ENCODE peak calls at places on chromosome 9, in four cellular contexts. Z is HL-60, H is K562, V is GM12878. K is an unnamed sample.

GRCh38 chr9:20559236-20559896 is 62.9 kb downstream of the MLLT3 start:
- DNase-seq in Z (no peak), H (no peak), V (no peak), K (no peak)

GRCh38 chr9:97944612-97945011 is 6.6 kb upstream of the HEMGN start:
- DNase-seq in V (no peak), Z (no peak), H (peak), K (no peak)

GRCh38 chr9:98760231-98760630 is 36.1 kb downstream of the ANKS6 start:
- DNase-seq in Z (no peak), H (no peak), V (no peak), K (no peak)

GRCh38 chr9:130994546-130995398 is 14.2 kb upstream of the LAMC3 start:
- DNase-seq in Z (no peak), V (no peak), H (peak), K (no peak)

GRCh38 chr9:129333961-129334743 is 156.1 kb upstream of the IER5L start:
- DNase-seq in H (peak), Z (peak), V (no peak), K (no peak)

GRCh38 chr9:120792898-120793765 is at the start of gene FBXW2:
- DNase-seq in H (peak), Z (peak), V (peak), K (peak)

GRCh38 chr9:34630402-34631154 is 1.7 kb upstream of the ARID3C start:
- DNase-seq in Z (no peak), H (no peak), V (no peak), K (no peak)

GRCh38 chr9:115687356-115687755 is 466.2 kb upstream of the PAPPA start:
- DNase-seq in H (no peak), V (no peak), Z (no peak), K (no peak)

GRCh38 chr9:135307314-135307713 is 172.3 kb upstream of the PPP1R26 start:
- DNase-seq in Z (no peak), V (no peak), H (no peak), K (no peak)

GRCh38 chr9:110143969-110144545 is 63.9 kb downstream of the C9orf152 start:
- DNase-seq in H (no peak), Z (peak), V (no peak), K (no peak)

GRCh38 chr9:98356953-98357352 is 101.5 kb upstream of the TBC1D2 start:
- DNase-seq in H (no peak), Z (no peak), V (no peak), K (no peak)

GRCh38 chr9:95025213-95026170 is 292.0 kb downstream of the FANCC start:
- DNase-seq in H (peak), V (no peak), Z (no peak), K (no peak)

GRCh38 chr9:121372563-121373400 is 2.7 kb upstream of the STOM start:
- DNase-seq in H (peak), V (no peak), Z (no peak), K (no peak)

GRCh38 chr9:82988488-82988887 is 74.5 kb downstream of the RASEF start:
- DNase-seq in Z (no peak), V (no peak), H (no peak), K (no peak)

GRCh38 chr9:114655689-114656088 is 1.9 kb downstream of the TEX53 start:
- DNase-seq in V (no peak), H (no peak), Z (peak), K (no peak)

GRCh38 chr9:122261469-122261881 is 3.2 kb downstream of the RBM18 start:
- DNase-seq in V (no peak), Z (peak), H (peak), K (no peak)

GRCh38 chr9:105076729-105077128 is 148.8 kb upstream of the ABCA1 start:
- DNase-seq in Z (no peak), V (no peak), H (no peak), K (no peak)

GRCh38 chr9:116945817-116946216 is 258.7 kb downstream of the TRIM32 start:
- DNase-seq in Z (peak), H (no peak), V (no peak), K (no peak)

GRCh38 chr9:105132576-105132975 is 111.9 kb upstream of the SLC44A1 start:
- DNase-seq in Z (no peak), H (no peak), V (no peak), K (no peak)

GRCh38 chr9:126317513-126317912 is 9.1 kb upstream of the MVB12B start:
- DNase-seq in Z (no peak), H (no peak), V (no peak), K (no peak)

GRCh38 chr9:119487118-119487827 is 118.0 kb upstream of the BRINP1 start:
- DNase-seq in V (no peak), Z (no peak), H (no peak), K (no peak)

GRCh38 chr9:34524349-34524748 is 1.6 kb upstream of the ENHO start:
- DNase-seq in V (no peak), Z (no peak), H (no peak), K (no peak)

GRCh38 chr9:76114144-76114543 is 223.7 kb downstream of the PCSK5 start:
- DNase-seq in H (no peak), Z (no peak), V (no peak), K (no peak)

GRCh38 chr9:109766351-109766750 is 13.6 kb upstream of the PALM2AKAP2 start:
- DNase-seq in V (no peak), H (no peak), Z (no peak), K (no peak)

GRCh38 chr9:15642369-15642962 is 89.6 kb downstream of the CCDC171 start:
- DNase-seq in Z (no peak), H (no peak), V (no peak), K (no peak)

GRCh38 chr9:74771262-74771585 is 116.5 kb downstream of the TRPM6 start:
- DNase-seq in V (no peak), Z (no peak), H (no peak), K (no peak)

GRCh38 chr9:116644099-116644688 is 42.9 kb upstream of the TRIM32 start:
- DNase-seq in Z (no peak), H (no peak), V (no peak), K (no peak)

GRCh38 chr9:25517701-25518100 is 160.5 kb downstream of the TUSC1 start:
- DNase-seq in H (no peak), V (no peak), Z (no peak), K (no peak)

GRCh38 chr9:26159575-26160392 is 481.5 kb upstream of the TUSC1 start:
- DNase-seq in V (no peak), H (no peak), Z (no peak), K (no peak)

GRCh38 chr9:36864491-36865410 is 169.3 kb downstream of the PAX5 start:
- DNase-seq in Z (no peak), V (no peak), H (no peak), K (no peak)

DNA sequence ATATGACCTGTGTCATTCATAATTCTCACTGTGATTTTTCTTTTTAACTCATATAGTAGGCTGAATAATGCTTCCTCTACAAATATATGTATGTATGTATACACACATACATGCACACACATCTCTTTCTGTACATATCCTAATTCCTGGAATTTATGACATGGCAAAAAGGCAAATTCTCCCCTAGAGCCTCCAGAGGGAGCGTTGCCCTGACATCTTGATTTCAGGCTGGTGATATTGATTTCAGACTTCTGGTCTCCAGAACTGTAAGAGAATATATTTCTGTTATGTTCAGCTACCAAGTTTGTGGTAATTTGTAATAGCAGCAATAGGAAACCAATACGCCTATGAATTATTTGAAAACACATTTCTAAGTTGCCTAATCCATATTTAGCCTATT is 166.6 kb upstream of the GAS1 start:
- DNase-seq in V (no peak), H (no peak), Z (no peak), K (no peak)
- TF ChIP-seq SPI1 in V (no peak), H (no peak), Z (no peak), K (no peak)

GRCh38 chr9:91914937-91915336 is 35.1 kb downstream of the ROR2 start:
- DNase-seq in Z (no peak), V (no peak), H (no peak), K (no peak)

GRCh38 chr9:91913096-91913495 is 36.9 kb downstream of the ROR2 start:
- DNase-seq in H (no peak), V (no peak), Z (no peak), K (no peak)

GRCh38 chr9:91913986-91914385 is 36.0 kb downstream of the ROR2 start:
- DNase-seq in V (no peak), H (no peak), Z (no peak), K (no peak)

GRCh38 chr9:91915524-91916266 is 34.3 kb downstream of the ROR2 start:
- DNase-seq in V (no peak), Z (no peak), H (no peak), K (no peak)

GRCh38 chr9:91914404-91914803 is 35.6 kb downstream of the ROR2 start:
- DNase-seq in Z (no peak), V (no peak), H (peak), K (no peak)
- TF ChIP-seq SPI1 in Z (no peak), V (no peak), H (no peak), K (no peak)

DNA sequence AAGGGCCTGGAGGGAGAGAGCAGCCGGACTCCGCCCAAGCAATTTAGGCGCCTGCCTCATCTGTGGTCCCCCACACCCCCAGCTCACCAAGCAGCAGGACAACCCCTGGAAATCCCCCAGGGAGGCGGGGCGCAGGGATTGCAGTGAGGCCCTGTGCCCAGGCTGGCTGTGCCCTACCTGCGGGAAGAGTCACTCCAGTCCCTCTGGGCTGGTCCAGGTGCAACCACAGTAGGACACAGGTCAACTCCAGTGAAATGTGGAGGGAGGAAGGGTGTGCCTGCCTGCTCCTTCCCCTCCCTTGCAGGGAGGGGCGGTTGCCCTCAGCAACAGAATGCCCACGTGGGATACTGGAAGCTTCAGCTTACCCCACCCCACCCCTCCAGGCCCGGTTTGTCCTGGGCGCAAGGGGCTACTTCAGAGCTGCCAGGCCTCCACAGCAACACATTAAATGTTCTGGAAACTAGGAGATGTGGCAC is 22.7 kb downstream of the ABO start:
- DNase-seq in V (no peak), Z (no peak), H (no peak), K (no peak)
- TF ChIP-seq SPI1 in V (no peak), Z (no peak), H (no peak), K (no peak)

GRCh38 chr9:87564706-87565335 is 67.2 kb downstream of the DAPK1 start:
- DNase-seq in Z (no peak), H (no peak), V (no peak), K (no peak)
- TF ChIP-seq SPI1 in Z (no peak), H (no peak), V (no peak), K (no peak)

DNA sequence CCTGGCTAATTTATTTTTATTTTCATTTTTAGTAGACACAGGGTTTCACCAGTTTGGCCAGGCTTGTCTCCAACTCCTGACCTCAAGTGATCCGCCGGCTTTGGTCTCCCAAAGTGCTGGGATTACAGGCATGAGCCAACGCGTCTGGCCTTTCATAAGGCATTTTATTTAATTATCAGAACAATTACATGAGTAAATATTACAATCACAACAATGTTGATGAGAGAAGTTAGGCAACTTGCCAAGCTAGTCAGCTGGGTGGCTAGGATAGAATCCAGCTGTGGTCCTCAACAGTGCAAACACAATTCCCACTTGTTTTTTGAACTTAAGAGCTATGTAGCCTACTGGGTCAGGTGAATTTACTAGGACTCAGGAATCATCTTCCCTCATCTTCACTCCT is 22.0 kb downstream of the C9orf57 start:
- DNase-seq in V (no peak), H (no peak), Z (no peak), K (no peak)
- TF ChIP-seq SPI1 in V (no peak), H (no peak), Z (no peak), K (no peak)

GRCh38 chr9:38359297-38359653 is 33.2 kb upstream of the ALDH1B1 start:
- DNase-seq in H (no peak), V (no peak), Z (no peak), K (no peak)
- TF ChIP-seq SPI1 in H (no peak), V (no peak), Z (no peak), K (no peak)

DNA sequence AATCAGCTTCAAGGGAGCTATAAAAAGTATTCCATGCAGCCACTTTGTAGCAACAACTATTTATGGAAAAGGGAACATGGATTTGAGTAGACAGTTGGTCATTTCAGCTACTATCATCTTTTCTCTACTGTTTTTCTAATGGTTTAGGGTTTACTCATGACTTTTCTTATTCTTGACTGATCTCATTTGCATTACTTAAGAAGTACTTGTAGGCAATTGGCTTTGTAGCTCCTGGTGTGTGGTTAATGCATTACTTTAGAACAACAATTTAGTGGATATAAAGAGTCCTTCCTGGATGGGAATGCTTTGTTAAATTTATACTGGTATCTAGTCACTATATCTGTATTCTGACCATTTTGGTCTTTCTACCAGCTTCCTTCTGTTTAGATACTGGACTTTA is 59.8 kb upstream of the NTRK2 start:
- DNase-seq in V (no peak), H (no peak), Z (no peak), K (no peak)
- TF ChIP-seq SPI1 in V (no peak), H (no peak), Z (no peak), K (no peak)